ENCODE peak calls at places on chromosomes 11 and 22, in ten cellular contexts. I is A673; L is CD8-positive, alpha-beta T cell; P is GM12865; W is epithelial cell of esophagus; E is adrenal gland; N is kidney; H is fibroblast of pulmonary artery; B is tibial artery; T is PC-9. A is an unnamed sample.

GRCh38 chr11:64357904-64358535 is 942 bp upstream of the RPS6KA4 start:
- DNase-seq in N (peak), T (peak), B (no peak), W (peak), E (no peak), H (no peak), I (no peak), L (no peak), P (no peak), A (no peak)

GRCh38 chr11:3095712-3096361 is 38.6 kb upstream of the CARS1 start:
- DNase-seq in P (no peak), H (peak), E (peak), T (peak), W (peak), I (peak), N (peak), L (no peak), B (no peak), A (peak)

GRCh38 chr11:911031-911889 is 650 bp upstream of the CHID1 start:
- DNase-seq in H (peak), I (peak), N (peak), T (peak), W (peak), E (peak), L (no peak), B (peak), P (peak), A (no peak)

GRCh38 chr11:43367382-43368178 is 8.9 kb downstream of the TTC17 start:
- DNase-seq in W (peak), T (no peak), L (no peak), P (peak), H (peak), N (no peak), B (no peak), I (no peak), E (no peak), A (peak)

GRCh38 chr11:16678466-16679116 is 59.9 kb upstream of the C11orf58 start:
- DNase-seq in H (no peak), B (no peak), L (no peak), T (no peak), W (peak), P (peak), N (no peak), I (no peak), E (no peak), A (no peak)

GRCh38 chr11:41917900-41918299 is 458.4 kb upstream of the LRRC4C start:
- DNase-seq in B (no peak), E (no peak), W (no peak), I (no peak), L (no peak), P (no peak), N (peak), H (no peak), T (no peak), A (no peak)

GRCh38 chr22:19760652-19761002 is at the start of gene TBX1:
- DNase-seq in T (no peak), H (no peak), E (no peak), B (no peak), N (no peak), W (no peak), L (no peak), I (no peak), P (no peak), A (no peak)

GRCh38 chr11:18394928-18395734 is 768 bp downstream of the LDHA start:
- DNase-seq in I (peak), H (peak), B (no peak), P (peak), W (no peak), T (no peak), L (no peak), E (peak), N (no peak), A (no peak)

GRCh38 chr22:19868773-19869471 is 14.2 kb upstream of the GNB1L start:
- DNase-seq in P (no peak), L (no peak), T (no peak), E (peak), H (no peak), W (peak), N (peak), B (peak), I (no peak), A (no peak)

GRCh38 chr11:126598344-126599092 is 243.0 kb downstream of the ST3GAL4 start:
- DNase-seq in P (no peak), B (peak), T (no peak), E (no peak), W (no peak), N (no peak), H (no peak), L (no peak), I (no peak), A (no peak)

GRCh38 chr22:49882519-49883293 is 29.1 kb downstream of the ZBED4 start:
- DNase-seq in E (no peak), W (no peak), P (no peak), T (no peak), H (peak), L (no peak), I (peak), N (no peak), B (no peak), A (no peak)

GRCh38 chr11:35649984-35650383 is 12.6 kb upstream of the TRIM44 start:
- DNase-seq in H (peak), I (no peak), W (peak), E (no peak), T (peak), N (no peak), B (no peak), L (no peak), P (no peak), A (no peak)

GRCh38 chr11:28819741-28820140 is 711.6 kb downstream of the METTL15 start:
- DNase-seq in W (peak), I (no peak), H (peak), B (no peak), P (no peak), N (no peak), T (no peak), L (no peak), E (no peak), A (no peak)

GRCh38 chr11:13487661-13488030 is 8.2 kb downstream of the PTH start:
- DNase-seq in T (no peak), H (peak), W (peak), E (no peak), N (no peak), B (no peak), L (no peak), P (peak), I (no peak), A (peak)

GRCh38 chr22:49233507-49234100 is 594.1 kb downstream of the BRD1 start:
- DNase-seq in W (no peak), E (peak), B (peak), N (no peak), H (no peak), T (no peak), L (no peak), P (no peak), I (no peak), A (no peak)

GRCh38 chr11:57513446-57513795 is 2.1 kb downstream of the SLC43A1 start:
- DNase-seq in T (no peak), H (no peak), E (no peak), B (no peak), P (no peak), I (no peak), W (no peak), L (no peak), N (no peak), A (no peak)
- H3K4me3 ChIP-seq in T (no peak), H (no peak), E (no peak), B (peak), P (peak), I (peak), W (no peak), L (no peak), N (no peak), A (no peak)

DNA sequence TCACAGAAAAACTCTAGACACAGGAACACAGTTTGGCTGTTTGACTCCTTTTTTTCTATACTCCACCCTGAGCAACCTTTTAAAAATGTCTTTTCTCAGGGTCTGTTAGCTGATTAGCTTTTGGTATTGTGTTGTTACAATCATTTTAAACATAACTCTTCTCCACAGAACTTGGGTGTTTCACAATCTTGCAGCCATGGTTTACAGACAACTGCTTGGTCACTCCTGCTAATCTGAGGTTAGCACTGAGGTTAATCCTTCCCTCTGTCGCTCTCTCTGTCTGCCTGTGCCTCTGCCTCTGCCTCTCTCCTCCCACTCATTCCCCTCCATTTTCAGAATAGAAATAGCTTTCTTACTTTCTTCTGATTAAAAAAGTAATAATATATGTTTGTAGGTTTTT is 62.4 kb upstream of the ZBED5 start:
- DNase-seq in H (peak), N (no peak), B (no peak), W (no peak), I (no peak), E (no peak), L (no peak), T (no peak), P (no peak), A (no peak)
- H3K4me3 ChIP-seq in H (no peak), N (no peak), B (no peak), W (no peak), I (no peak), E (no peak), L (no peak), T (no peak), P (no peak), A (no peak)

GRCh38 chr11:67291481-67292381 is 2.6 kb downstream of the ANKRD13D start:
- DNase-seq in E (no peak), N (peak), I (no peak), T (no peak), H (no peak), P (no peak), B (no peak), W (no peak), L (no peak), A (no peak)

GRCh38 chr11:67292671-67293070 is 3.6 kb downstream of the ANKRD13D start:
- DNase-seq in P (no peak), W (no peak), L (no peak), N (no peak), I (no peak), B (no peak), T (no peak), E (no peak), H (no peak), A (no peak)

GRCh38 chr11:67289226-67289650 is at the start of gene ANKRD13D:
- DNase-seq in B (no peak), N (no peak), E (no peak), H (no peak), L (no peak), I (no peak), T (peak), P (no peak), W (peak), A (no peak)

GRCh38 chr11:67289651-67290479 is 762 bp downstream of the ANKRD13D start:
- DNase-seq in P (no peak), N (peak), T (no peak), B (no peak), E (peak), L (no peak), H (no peak), W (no peak), I (no peak), A (peak)

GRCh38 chr11:67290801-67291200 is 1.7 kb downstream of the ANKRD13D start:
- DNase-seq in B (no peak), N (peak), P (no peak), I (no peak), E (no peak), L (no peak), W (no peak), H (peak), T (no peak), A (no peak)
- H3K4me3 ChIP-seq in B (no peak), N (no peak), P (no peak), I (peak), E (no peak), L (no peak), W (no peak), H (peak), T (peak), A (no peak)

GRCh38 chr11:75375626-75376025 is 23.7 kb upstream of the RPS3 start:
- DNase-seq in E (no peak), H (no peak), B (no peak), I (no peak), N (no peak), T (no peak), P (no peak), L (no peak), W (no peak), A (no peak)
- H3K4me3 ChIP-seq in E (no peak), H (no peak), B (no peak), I (no peak), N (no peak), T (no peak), P (no peak), L (no peak), W (no peak), A (no peak)